ENCODE peak calls at places on chromosomes 11 and 22, in four cellular contexts. J is activated CD4-positive, alpha-beta T cell treated with anti-CD3 and anti-CD28 coated beads, Interleukin-2, amount 50 U/mL, for 48 hours; D is amniotic stem cell; Y is MCF 10A. N is an unnamed sample.

GRCh38 chr22:37284807-37285355 is 2.6 kb downstream of the CYTH4 start:
- DNase-seq in J (no peak), D (no peak), Y (no peak), N (no peak)

GRCh38 chr11:100484948-100485347 is 202.1 kb upstream of the ARHGAP42 start:
- DNase-seq in J (no peak), D (no peak), Y (peak), N (peak)

GRCh38 chr11:64233913-64234839 is at the start of gene VEGFB:
- DNase-seq in J (peak), D (no peak), Y (peak), N (peak)

GRCh38 chr22:46390652-46391301 is 55.3 kb downstream of the TRMU start:
- DNase-seq in J (no peak), D (peak), Y (no peak), N (peak)

GRCh38 chr11:119441898-119442243 is 18.9 kb upstream of the THY1 start:
- DNase-seq in J (no peak), D (no peak), Y (no peak), N (no peak)

GRCh38 chr11:386483-386882 is 7.5 kb upstream of the PKP3 start:
- DNase-seq in J (no peak), D (no peak), Y (no peak), N (no peak)

GRCh38 chr11:32381149-32381548 is 54.2 kb downstream of the WT1 start:
- DNase-seq in J (no peak), D (no peak), Y (no peak), N (no peak)

GRCh38 chr11:68064876-68065275 is 26.1 kb downstream of the TCIRG1 start:
- DNase-seq in J (no peak), D (no peak), Y (no peak), N (no peak)

GRCh38 chr22:49899530-49899929 is 18.7 kb downstream of the ALG12 start:
- DNase-seq in J (no peak), D (no peak), Y (no peak), N (peak)

GRCh38 chr11:9315078-9315688 is 790 bp upstream of the TMEM41B start:
- DNase-seq in J (peak), D (no peak), Y (no peak), N (no peak)

GRCh38 chr11:3093281-3094191 is 36.3 kb upstream of the CARS1 start:
- DNase-seq in J (no peak), D (no peak), Y (no peak), N (no peak)

GRCh38 chr22:48475661-48476345 is 1351.9 kb downstream of the BRD1 start:
- DNase-seq in J (no peak), D (no peak), Y (no peak), N (no peak)

GRCh38 chr11:55658031-55658573 is 3.9 kb upstream of the OR4C6 start:
- DNase-seq in J (no peak), D (no peak), Y (no peak), N (no peak)

GRCh38 chr11:62054484-62055121 is 69.2 kb upstream of the INCENP start:
- DNase-seq in J (no peak), D (peak), Y (peak), N (peak)

GRCh38 chr11:74085542-74085892 is 76.6 kb upstream of the UCP3 start:
- DNase-seq in J (no peak), D (no peak), Y (no peak), N (no peak)